ENCODE peak calls at places on chromosomes 3 and 15, in six cellular contexts. P is NCI-H82; C is osteocyte; X is T-helper 2 cell treated with Interferon-gamma antibody and Interleukin-4, amounts not matched to agents 5 μg/mL and 100 μg/mL, for 36 hours; O is naive thymus-derived CD8-positive, alpha-beta T cell; L is activated T-cell treated with anti-CD3 and anti-CD28 coated beads for 1 hour. M is an unnamed sample.

GRCh38 chr15:74422723-74423442 is 10.9 kb downstream of the SEMA7A start:
- DNase-seq in P (no peak), O (no peak), L (no peak), C (no peak), X (no peak), M (peak)

GRCh38 chr3:179760944-179761343 is 108.1 kb downstream of the USP13 start:
- DNase-seq in O (no peak), L (no peak), P (no peak), C (no peak), X (no peak), M (no peak)

GRCh38 chr3:196569003-196569516 is 600 bp downstream of the FBXO45 start:
- DNase-seq in O (peak), P (peak), L (peak), X (peak), C (no peak), M (peak)

GRCh38 chr3:4356642-4357041 is 53.5 kb downstream of the SETMAR start:
- DNase-seq in C (no peak), L (no peak), O (no peak), P (no peak), X (no peak), M (no peak)

GRCh38 chr15:39461536-39462140 is 119.2 kb upstream of the THBS1 start:
- DNase-seq in O (no peak), C (no peak), L (no peak), X (no peak), P (peak), M (no peak)

GRCh38 chr15:92886815-92887214 is 13.3 kb upstream of the CHD2 start:
- DNase-seq in X (no peak), P (no peak), L (no peak), O (no peak), C (no peak), M (no peak)

GRCh38 chr3:135007622-135008021 is 212.6 kb downstream of the EPHB1 start:
- DNase-seq in C (no peak), X (no peak), O (no peak), P (no peak), L (no peak), M (no peak)

GRCh38 chr3:130662407-130663028 is 84.1 kb downstream of the PIK3R4 start:
- DNase-seq in P (no peak), X (no peak), L (no peak), O (no peak), C (no peak), M (no peak)

GRCh38 chr15:62428851-62429250 is 263.8 kb upstream of the C2CD4B start:
- DNase-seq in C (no peak), L (no peak), X (no peak), P (no peak), O (no peak), M (no peak)

GRCh38 chr15:44490628-44491027 is 46.3 kb upstream of the EIF3J start:
- DNase-seq in C (no peak), O (no peak), P (no peak), L (no peak), X (no peak), M (no peak)

GRCh38 chr3:101813817-101814440 is 34.9 kb downstream of the NXPE3 start:
- DNase-seq in O (no peak), L (no peak), C (no peak), X (no peak), P (peak), M (no peak)